ENCODE peak calls at places on chromosomes 4 and X, in five cellular contexts. M is fibroblast of lung; B is smooth muscle cell of the brain vasculature; L is endothelial cell; I is naive thymus-derived CD8-positive, alpha-beta T cell. G is an unnamed sample.
A peak's percentile ranks its signal among the peaks of the same experiment; 100 is the strongest.

GRCh38 chr4:165418116-165418515 is 39.3 kb downstream of the CPE start:
- DNase-seq in M (no peak), B (no peak), L (no peak), I (no peak), G (no peak)

GRCh38 chr4:70954032-70954431 is 39.4 kb upstream of the DCK start:
- DNase-seq in L (no peak), B (no peak), I (no peak), M (peak; percentile 39), G (peak; percentile 36)

GRCh38 chr4:68466751-68467150 is 19.5 kb downstream of the TMPRSS11E start:
- DNase-seq in I (no peak), L (no peak), B (no peak), M (peak; percentile 58), G (peak; percentile 52)

GRCh38 chr4:2071252-2071911 is 12.3 kb downstream of the NAT8L start:
- DNase-seq in I (no peak), B (no peak), M (no peak), L (no peak), G (no peak)

GRCh38 chr4:94676910-94677309 is 80.8 kb upstream of the BMPR1B start:
- DNase-seq in B (no peak), L (no peak), I (no peak), M (peak; percentile 44), G (peak; percentile 25)

GRCh38 chrX:53882331-53882730 is 161.9 kb downstream of the PHF8 start:
- DNase-seq in M (peak; percentile 81), L (no peak), I (no peak), B (no peak), G (peak; percentile 74)

GRCh38 chr4:165301833-165302232 is 25.6 kb upstream of the MSMO1 start:
- DNase-seq in M (peak; percentile 28), B (no peak), I (no peak), L (no peak), G (peak; percentile 24)

GRCh38 chr4:169040559-169041261 is 30.7 kb upstream of the CBR4 start:
- DNase-seq in B (no peak), M (no peak), I (no peak), L (no peak), G (no peak)

GRCh38 chr4:30116401-30116800 is 603.8 kb upstream of the PCDH7 start:
- DNase-seq in M (peak; percentile 4), B (no peak), I (no peak), L (no peak), G (no peak)

GRCh38 chr4:3449047-3449573 is 7.3 kb downstream of the HGFAC start:
- DNase-seq in I (no peak), B (no peak), M (no peak), L (no peak), G (no peak)

GRCh38 chr4:184193556-184194525 is 23.8 kb downstream of the ENPP6 start:
- DNase-seq in M (no peak), I (no peak), B (no peak), L (no peak), G (no peak)

GRCh38 chr4:37762294-37763163 is 64.0 kb upstream of the PGM2 start:
- DNase-seq in I (no peak), B (no peak), L (no peak), M (peak; percentile 34), G (no peak)

GRCh38 chrX:131729295-131729694 is 185.4 kb downstream of the OR13H1 start:
- DNase-seq in L (no peak), I (no peak), M (peak; percentile 74), B (peak; percentile 70), G (peak; percentile 65)

GRCh38 chr4:81688085-81688484 is 216.4 kb upstream of the RASGEF1B start:
- DNase-seq in B (no peak), L (no peak), I (no peak), M (no peak), G (no peak)

GRCh38 chr4:162485486-162485885 is 321.7 kb upstream of the FSTL5 start:
- DNase-seq in L (no peak), I (no peak), M (peak; percentile 66), B (no peak), G (peak; percentile 63)

GRCh38 chrX:79095441-79096338 is 48.8 kb upstream of the GPR174 start:
- DNase-seq in L (no peak), I (no peak), M (no peak), B (no peak), G (no peak)

GRCh38 chrX:3026074-3026588 is 15.1 kb upstream of the ARSF start:
- DNase-seq in B (no peak), I (no peak), L (no peak), M (no peak), G (no peak)

GRCh38 chr4:83961575-83961974 is 425.7 kb downstream of the GPAT3 start:
- DNase-seq in B (no peak), L (no peak), M (peak; percentile 22), I (no peak), G (peak; percentile 10)

GRCh38 chr4:8907596-8908205 is 36.1 kb upstream of the HMX1 start:
- DNase-seq in L (no peak), B (no peak), M (no peak), I (no peak), G (no peak)

GRCh38 chrX:47078129-47079043 is at the start of gene RGN:
- DNase-seq in B (no peak), L (peak; percentile 3), I (no peak), M (no peak), G (no peak)

GRCh38 chr4:174631901-174632758 is 109.8 kb upstream of the HPGD start:
- DNase-seq in M (peak; percentile 33), I (no peak), B (peak; percentile 37), L (no peak), G (peak; percentile 12)

GRCh38 chr4:38150766-38151165 is 190.6 kb downstream of the PTTG2 start:
- DNase-seq in I (no peak), B (no peak), M (peak; percentile 90), L (no peak), G (peak; percentile 89)

GRCh38 chr4:3283916-3284315 is 8.9 kb upstream of the RGS12 start:
- DNase-seq in I (no peak), B (no peak), M (no peak), L (no peak), G (no peak)

GRCh38 chr4:1327526-1328266 is 19.3 kb upstream of the UVSSA start:
- DNase-seq in M (no peak), B (no peak), L (no peak), I (peak; percentile 44), G (no peak)

GRCh38 chr4:32423267-32423666 is 1703.1 kb downstream of the PCDH7 start:
- DNase-seq in M (no peak), L (no peak), I (no peak), B (no peak), G (no peak)